ENCODE peak calls at places on chromosomes 7 and 10, in six cellular contexts. B, O, Y, I, V and K are unnamed samples.

GRCh38 chr7:155198901-155199845 is 98.5 kb upstream of the INSIG1 start:
- DNase-seq in Y (no peak), V (no peak), O (no peak), B (no peak), I (no peak), K (no peak)

GRCh38 chr7:40507166-40507565 is 372.4 kb downstream of the SUGCT start:
- DNase-seq in Y (peak; percentile 9), V (no peak), I (no peak), B (no peak), O (no peak), K (no peak)

GRCh38 chr10:6056411-6057135 is 5.6 kb downstream of the IL2RA start:
- DNase-seq in B (peak; percentile 37), V (no peak), I (no peak), O (no peak), Y (no peak), K (no peak)

GRCh38 chr10:33600381-33600780 is 265.9 kb upstream of the NRP1 start:
- DNase-seq in B (no peak), Y (no peak), O (no peak), I (no peak), V (no peak), K (no peak)

GRCh38 chr10:78964952-78965633 is 103.7 kb upstream of the ZMIZ1 start:
- DNase-seq in Y (peak; percentile 94), B (peak; percentile 78), I (no peak), O (no peak), V (peak; percentile 55), K (no peak)

GRCh38 chr10:20618148-20618547 is 279.0 kb downstream of the NEBL start:
- DNase-seq in I (no peak), O (no peak), V (no peak), B (no peak), Y (no peak), K (no peak)

GRCh38 chr10:124595143-124595883 is 133.7 kb downstream of the LHPP start:
- DNase-seq in B (no peak), Y (no peak), V (no peak), O (no peak), I (no peak), K (no peak)

GRCh38 chr10:125401462-125401861 is 241.1 kb upstream of the CTBP2 start:
- DNase-seq in Y (no peak), I (no peak), B (no peak), V (no peak), O (no peak), K (no peak)

GRCh38 chr10:71770255-71770654 is 3.1 kb downstream of the VSIR start:
- DNase-seq in O (no peak), B (no peak), Y (no peak), I (no peak), V (no peak), K (no peak)

GRCh38 chr10:16789765-16790164 is 27.5 kb downstream of the RSU1 start:
- DNase-seq in O (no peak), Y (no peak), B (no peak), V (no peak), I (no peak), K (no peak)

GRCh38 chr7:73727963-73728362 is 8.5 kb upstream of the STX1A start:
- DNase-seq in V (no peak), I (no peak), Y (no peak), O (no peak), B (no peak), K (no peak)

GRCh38 chr7:100079024-100079560 is 2.4 kb downstream of the ZNF3 start:
- DNase-seq in Y (peak; percentile 96), O (no peak), B (no peak), I (no peak), V (no peak), K (no peak)

GRCh38 chr10:13365168-13365687 is 17.1 kb upstream of the SEPHS1 start:
- DNase-seq in Y (no peak), O (no peak), I (no peak), V (no peak), B (no peak), K (no peak)

GRCh38 chr10:22620140-22620857 is 94.1 kb downstream of the PIP4K2A start:
- DNase-seq in B (no peak), O (no peak), V (peak; percentile 25), Y (no peak), I (no peak), K (no peak)

GRCh38 chr7:11341285-11341944 is 367.7 kb downstream of the PHF14 start:
- DNase-seq in V (peak; percentile 9), I (no peak), Y (no peak), B (no peak), O (no peak), K (no peak)

GRCh38 chr7:92717601-92717981 is 118.8 kb downstream of the CDK6 start:
- DNase-seq in Y (no peak), O (no peak), B (no peak), V (no peak), I (no peak), K (no peak)

GRCh38 chr10:43653746-43654145 is 5.1 kb upstream of the ZNF32 start:
- DNase-seq in V (no peak), Y (no peak), I (no peak), O (no peak), B (no peak), K (no peak)

GRCh38 chr7:137635874-137636273 is 210.9 kb downstream of the DGKI start:
- DNase-seq in B (no peak), Y (no peak), V (no peak), O (no peak), I (no peak), K (no peak)

GRCh38 chr7:71430246-71430645 is 298.3 kb downstream of the GALNT17 start:
- DNase-seq in O (no peak), B (no peak), I (no peak), Y (no peak), V (no peak), K (no peak)

GRCh38 chr7:37341033-37341630 is 107.5 kb downstream of the ELMO1 start:
- DNase-seq in B (no peak), I (no peak), Y (no peak), V (no peak), O (peak; percentile 53), K (no peak)

GRCh38 chr7:17466201-17466600 is 167.7 kb downstream of the AHR start:
- DNase-seq in Y (no peak), I (no peak), V (no peak), B (no peak), O (no peak), K (no peak)

GRCh38 chr7:113086431-113086888 is at the start of gene GPR85:
- DNase-seq in Y (no peak), I (peak; percentile 55), B (peak; percentile 77), V (peak; percentile 80), O (no peak), K (peak; percentile 33)

GRCh38 chr7:102393467-102393866 is 2.7 kb upstream of the PRKRIP1 start:
- DNase-seq in Y (no peak), O (no peak), I (no peak), B (no peak), V (no peak), K (no peak)

GRCh38 chr7:48875300-48875916 is 48.9 kb upstream of the CDC14C start:
- DNase-seq in V (no peak), O (no peak), Y (peak; percentile 15), B (peak; percentile 56), I (no peak), K (no peak)

GRCh38 chr7:1969459-1970284 is 263.1 kb downstream of the MAD1L1 start:
- DNase-seq in Y (no peak), B (no peak), I (no peak), O (no peak), V (no peak), K (no peak)

GRCh38 chr10:53479365-53479764 is 706.8 kb upstream of the MBL2 start:
- DNase-seq in V (no peak), I (no peak), O (no peak), B (no peak), Y (no peak), K (no peak)

GRCh38 chr10:53476650-53477312 is 704.2 kb upstream of the MBL2 start:
- DNase-seq in B (no peak), V (no peak), O (no peak), Y (no peak), I (no peak), K (no peak)

GRCh38 chr10:53477313-53477675 is 704.7 kb upstream of the MBL2 start:
- DNase-seq in I (no peak), B (no peak), Y (no peak), V (no peak), O (no peak), K (no peak)
- TF ChIP-seq TAF1 in I (no peak), B (no peak), Y (no peak), V (no peak), O (no peak), K (no peak)

GRCh38 chr10:4849555-4850242 is 23.7 kb downstream of the AKR1E2 start:
- DNase-seq in Y (peak; percentile 87), V (peak; percentile 80), O (peak; percentile 37), B (peak; percentile 91), I (no peak), K (no peak)
- TF ChIP-seq POLR2A in Y (no peak), V (no peak), O (no peak), B (no peak), I (no peak), K (no peak)

GRCh38 chr10:12235116-12235694 is 39.2 kb downstream of the CDC123 start:
- DNase-seq in I (no peak), O (no peak), V (no peak), B (no peak), Y (no peak), K (no peak)
- TF ChIP-seq TAF1 in I (no peak), O (no peak), V (no peak), B (no peak), Y (no peak), K (no peak)

GRCh38 chr7:42123716-42124115 is 113.3 kb downstream of the GLI3 start:
- DNase-seq in Y (no peak), O (no peak), I (no peak), V (no peak), B (no peak), K (no peak)

GRCh38 chr7:42125321-42125720 is 111.7 kb downstream of the GLI3 start:
- DNase-seq in I (no peak), V (no peak), B (no peak), Y (no peak), O (no peak), K (no peak)

GRCh38 chr7:42127232-42127622 is 109.8 kb downstream of the GLI3 start:
- DNase-seq in B (no peak), I (no peak), O (no peak), V (no peak), Y (no peak), K (no peak)

GRCh38 chr7:42128703-42129102 is 108.3 kb downstream of the GLI3 start:
- DNase-seq in Y (no peak), O (no peak), V (no peak), I (no peak), B (no peak), K (no peak)

GRCh38 chr7:42126475-42127231 is 110.4 kb downstream of the GLI3 start:
- DNase-seq in I (no peak), O (no peak), B (no peak), Y (no peak), V (no peak), K (no peak)
- TF ChIP-seq POLR2A in I (no peak), O (no peak), B (no peak), Y (no peak), V (no peak), K (no peak)

GRCh38 chr7:24831240-24831639 is 74.0 kb upstream of the GSDME start:
- DNase-seq in I (no peak), B (no peak), V (no peak), O (no peak), Y (no peak), K (no peak)
- TF ChIP-seq TAF1 in I (no peak), B (no peak), V (no peak), O (no peak), Y (no peak), K (no peak)